ENCODE peak calls at places on chromosomes 4 and X, in five cellular contexts. Y, T, P, V and C are unnamed samples.

GRCh38 chrX:53447441-53447840 is 13.3 kb upstream of the HSD17B10 start:
- DNase-seq in Y (no peak), T (no peak), P (no peak), V (no peak), C (no peak)

GRCh38 chr4:20044502-20044911 is 207.2 kb upstream of the SLIT2 start:
- DNase-seq in Y (peak), T (no peak), P (peak), V (no peak), C (no peak)

GRCh38 chr4:92253986-92254671 is 49.6 kb upstream of the GRID2 start:
- DNase-seq in Y (no peak), T (no peak), P (no peak), V (no peak), C (no peak)

GRCh38 chr4:98657531-98658286 is 702 bp downstream of the TSPAN5 start:
- DNase-seq in Y (no peak), T (peak), P (peak), V (no peak), C (no peak)

GRCh38 chr4:22220965-22221364 is 272.4 kb upstream of the KCNIP4 start:
- DNase-seq in Y (no peak), T (no peak), P (peak), V (no peak), C (no peak)

GRCh38 chr4:153243464-153243863 is 39.2 kb downstream of the TRIM2 start:
- DNase-seq in Y (no peak), T (no peak), P (no peak), V (no peak), C (no peak)

GRCh38 chrX:69103539-69103938 is 61.7 kb downstream of the PJA1 start:
- DNase-seq in Y (no peak), T (no peak), P (no peak), V (no peak), C (no peak)

GRCh38 chr4:17469931-17470674 is 41.8 kb downstream of the QDPR start:
- DNase-seq in Y (no peak), T (no peak), P (peak), V (no peak), C (no peak)

GRCh38 chrX:69014200-69014599 is 151.1 kb downstream of the PJA1 start:
- DNase-seq in Y (no peak), T (no peak), P (peak), V (no peak), C (no peak)

GRCh38 chrX:25020391-25021131 is 4.8 kb upstream of the ARX start:
- DNase-seq in Y (no peak), T (no peak), P (no peak), V (no peak), C (no peak)

GRCh38 chr4:184815046-184815877 is 10.5 kb downstream of the ACSL1 start:
- DNase-seq in Y (no peak), T (no peak), P (peak), V (peak), C (no peak)

GRCh38 chr4:74608151-74608949 is 163.4 kb downstream of the AREG start:
- DNase-seq in Y (no peak), T (no peak), P (peak), V (no peak), C (no peak)

GRCh38 chr4:16032382-16032743 is 51.5 kb downstream of the PROM1 start:
- DNase-seq in Y (no peak), T (no peak), P (no peak), V (no peak), C (no peak)

GRCh38 chr4:137705171-137705783 is 173.0 kb upstream of the PCDH18 start:
- DNase-seq in Y (peak), T (no peak), P (peak), V (no peak), C (no peak)
- H3K4me3 ChIP-seq in Y (no peak), T (no peak), P (no peak), V (no peak), C (no peak)

GRCh38 chrX:114038358-114038757 is 545.5 kb upstream of the HTR2C start:
- DNase-seq in Y (no peak), T (no peak), P (no peak), V (no peak), C (no peak)
- H3K4me3 ChIP-seq in Y (no peak), T (no peak), P (no peak), V (no peak), C (no peak)

GRCh38 chr4:58961283-58961682 is 1851.1 kb upstream of the IGFBP7 start:
- DNase-seq in Y (no peak), T (no peak), P (no peak), V (no peak), C (no peak)

GRCh38 chr4:58962424-58962823 is 1852.2 kb upstream of the IGFBP7 start:
- DNase-seq in Y (no peak), T (no peak), P (no peak), V (no peak), C (no peak)

DNA sequence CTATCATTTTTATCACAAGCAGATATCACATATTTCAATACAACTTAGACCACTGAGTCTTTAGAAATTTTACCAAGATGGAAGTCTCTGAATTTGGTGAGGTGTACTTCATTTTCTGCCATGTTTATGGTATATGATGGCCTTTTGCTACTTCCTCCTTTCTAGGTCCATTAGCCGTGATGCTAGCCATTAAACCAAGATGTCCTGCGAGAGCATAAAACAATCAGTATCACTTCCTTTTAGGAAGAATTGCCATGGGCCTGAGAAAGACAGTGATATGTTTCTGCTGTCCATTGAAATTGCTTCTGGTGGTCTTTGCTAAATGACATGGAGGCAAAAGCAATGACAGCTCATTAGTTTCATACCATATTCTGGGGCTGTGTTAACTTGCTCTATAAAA is 1851.7 kb upstream of the IGFBP7 start:
- DNase-seq in Y (no peak), T (no peak), P (no peak), V (no peak), C (no peak)
- H3K4me3 ChIP-seq in Y (no peak), T (no peak), P (no peak), V (no peak), C (no peak)

DNA sequence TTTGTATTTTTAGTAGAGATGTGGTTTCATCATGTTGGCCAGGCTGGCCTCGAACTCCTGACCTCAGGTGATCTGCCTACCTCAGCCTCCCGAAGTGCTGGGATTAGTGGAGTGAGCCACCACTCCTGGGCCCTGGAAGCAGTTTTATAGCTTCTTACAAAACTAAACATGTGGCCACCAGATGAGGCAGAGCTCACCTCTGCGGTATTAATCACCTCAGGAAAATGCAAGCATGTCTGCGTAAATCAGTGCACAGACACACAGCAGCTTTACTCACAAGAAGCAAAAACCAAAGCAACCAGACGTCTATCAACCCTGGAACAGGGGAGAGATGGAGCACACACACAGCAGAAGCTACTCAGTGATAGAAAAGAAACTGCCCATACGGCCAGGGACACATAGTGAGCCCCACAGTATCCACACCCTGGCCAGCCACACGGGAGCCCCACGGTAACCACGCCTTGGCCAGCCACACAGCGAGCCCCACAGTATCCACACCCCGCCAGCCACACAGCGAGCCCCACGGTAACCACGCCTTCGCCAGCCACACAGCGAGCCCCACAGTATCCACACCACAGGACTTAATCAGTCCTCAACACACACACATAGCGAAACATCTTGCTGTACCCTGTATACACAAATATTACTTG is 30.2 kb downstream of the PPP2R3B start:
- DNase-seq in Y (peak), T (no peak), P (no peak), V (no peak), C (no peak)
- H3K4me3 ChIP-seq in Y (no peak), T (no peak), P (no peak), V (no peak), C (peak)

GRCh38 chrX:140507223-140507981 is 2.5 kb upstream of the SOX3 start:
- DNase-seq in Y (no peak), T (no peak), P (no peak), V (no peak), C (no peak)
- H3K4me3 ChIP-seq in Y (no peak), T (no peak), P (no peak), V (no peak), C (no peak)